ENCODE peak calls at places on chromosomes 13 and 19, in nine cellular contexts. T is lower leg skin, A is CD14-positive monocyte, V is heart right ventricle, P is coronary artery, S is OCI-LY7, Q is AG04449, E is dorsolateral prefrontal cortex, M is upper lobe of left lung. R is an unnamed sample.

GRCh38 chr19:5963855-5964254 is 14.1 kb downstream of the RANBP3 start:
- DNase-seq in V (no peak), T (no peak), E (no peak), S (no peak), A (no peak), P (no peak), M (no peak), Q (no peak), R (no peak)

GRCh38 chr13:101967216-101967615 is 434.6 kb downstream of the FGF14 start:
- DNase-seq in V (no peak), E (no peak), T (no peak), Q (no peak), M (no peak), A (no peak), P (no peak), S (no peak), R (no peak)

GRCh38 chr13:32150794-32151193 is 119.2 kb downstream of the FRY start:
- DNase-seq in P (peak; percentile 92), T (no peak), V (peak; percentile 78), A (no peak), M (peak; percentile 23), Q (no peak), S (no peak), E (no peak), R (no peak)

GRCh38 chr13:30932481-30933333 is at the start of gene TEX26:
- DNase-seq in M (no peak), Q (no peak), S (no peak), E (no peak), T (no peak), P (no peak), V (peak; percentile 14), A (no peak), R (no peak)

GRCh38 chr19:41882568-41883462 is at the start of gene ARHGEF1:
- DNase-seq in S (peak; percentile 70), E (no peak), V (peak; percentile 74), T (no peak), Q (no peak), P (no peak), A (peak; percentile 64), M (peak; percentile 78), R (peak; percentile 60)

GRCh38 chr13:60274664-60275063 is 110.9 kb upstream of the DIAPH3 start:
- DNase-seq in V (no peak), E (no peak), A (no peak), S (no peak), Q (no peak), M (no peak), P (no peak), T (no peak), R (no peak)

GRCh38 chr13:52085416-52085815 is 43.5 kb downstream of the NEK5 start:
- DNase-seq in A (no peak), V (no peak), E (no peak), P (no peak), Q (peak; percentile 61), M (no peak), S (no peak), T (no peak), R (no peak)

GRCh38 chr13:24381539-24382265 is 72.3 kb downstream of the C1QTNF9 start:
- DNase-seq in A (no peak), P (no peak), M (no peak), S (no peak), T (no peak), Q (no peak), V (no peak), E (no peak), R (peak; percentile 12)

GRCh38 chr13:91632071-91632470 is 233.7 kb downstream of the GPC5 start:
- DNase-seq in E (no peak), S (no peak), Q (no peak), T (no peak), V (no peak), M (no peak), A (no peak), P (no peak), R (no peak)

GRCh38 chr19:36054733-36055686 is at the start of gene WDR62:
- DNase-seq in Q (peak; percentile 31), P (peak; percentile 95), V (peak; percentile 92), E (peak; percentile 95), M (peak; percentile 91), A (peak; percentile 94), S (peak; percentile 96), T (peak; percentile 90), R (peak; percentile 96)
- TF ChIP-seq CTCF in Q (no peak), P (no peak), V (no peak), E (no peak), M (no peak), A (no peak), S (peak; percentile 3), T (no peak), R (no peak)

GRCh38 chr13:99746857-99747710 is 224.5 kb downstream of the ZIC5 start:
- DNase-seq in E (no peak), Q (no peak), A (no peak), V (no peak), P (no peak), S (no peak), T (no peak), M (no peak), R (no peak)
- TF ChIP-seq CTCF in E (no peak), Q (no peak), A (no peak), V (no peak), P (no peak), S (no peak), T (no peak), M (no peak), R (no peak)

DNA sequence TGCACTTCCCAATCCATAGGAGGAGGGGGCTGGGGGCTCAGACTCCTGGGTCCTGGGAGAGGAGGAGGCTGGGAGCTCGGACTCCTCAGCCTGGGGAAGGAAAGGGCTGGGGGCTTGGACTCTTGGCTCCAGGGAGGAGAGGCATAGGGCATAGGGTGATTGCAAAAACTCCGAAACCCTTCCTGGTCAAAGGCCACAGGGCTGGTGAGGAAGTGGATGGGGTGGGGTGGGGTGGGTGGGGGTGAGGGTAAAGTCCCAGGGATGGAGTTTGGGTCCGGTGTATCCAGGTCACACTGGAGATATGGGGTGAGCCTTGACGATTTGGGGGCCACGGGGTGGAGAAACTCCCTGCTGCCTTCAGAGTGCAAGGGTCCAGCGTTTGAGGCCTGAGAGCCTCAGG is 2.8 kb downstream of the MYH14 start:
- DNase-seq in E (no peak), V (no peak), S (no peak), M (no peak), T (no peak), P (no peak), A (no peak), Q (no peak), R (no peak)
- TF ChIP-seq CTCF in E (no peak), V (no peak), S (no peak), M (no peak), T (no peak), P (no peak), A (no peak), Q (no peak), R (no peak)

DNA sequence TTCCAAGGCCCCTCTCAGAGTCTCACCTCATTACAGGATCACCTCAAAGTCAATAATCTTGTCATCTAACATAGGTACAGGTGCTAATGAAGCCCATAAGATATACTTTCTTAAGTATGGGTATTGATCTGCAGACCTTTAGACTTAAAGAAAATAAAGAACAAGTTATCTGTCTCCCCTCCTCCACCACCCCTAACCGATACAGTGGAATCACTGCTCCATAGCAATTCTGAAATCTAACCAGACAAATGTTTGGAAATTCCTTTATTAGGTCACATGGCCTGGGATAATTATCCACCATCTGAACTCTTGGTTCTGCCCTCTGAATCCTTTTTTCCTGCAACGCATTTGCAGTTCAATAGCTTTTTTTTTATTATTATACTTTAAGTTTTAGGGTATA is 4.5 kb upstream of the ZNF470 start:
- DNase-seq in Q (no peak), M (no peak), A (no peak), S (no peak), T (no peak), V (no peak), E (no peak), P (no peak), R (no peak)
- TF ChIP-seq CTCF in Q (no peak), M (no peak), A (no peak), S (no peak), T (no peak), V (no peak), E (no peak), P (no peak), R (no peak)

GRCh38 chr19:36214388-36215275 is at the start of the genes ZNF146 and ZNF565:
- DNase-seq in P (peak; percentile 99), E (peak; percentile 99), Q (peak; percentile 88), M (peak; percentile 98), V (peak; percentile 98), S (peak; percentile 100), A (peak; percentile 98), T (peak; percentile 97), R (peak; percentile 99)
- TF ChIP-seq CTCF in P (no peak), E (no peak), Q (peak; percentile 0), M (no peak), V (no peak), S (no peak), A (no peak), T (no peak), R (no peak)